ENCODE peak calls at places on chromosomes 5 and 9, in four cellular contexts. F is fibroblast of lung, C is glutamatergic neuron, W is right atrium auricular region. O is an unnamed sample.

GRCh38 chr5:7392401-7393024 is 3.4 kb upstream of the ADCY2 start:
- DNase-seq in F (peak), C (no peak), W (no peak), O (peak)

GRCh38 chr9:107739601-107740082 is 250.1 kb upstream of the KLF4 start:
- DNase-seq in F (peak), C (no peak), W (peak), O (no peak)

GRCh38 chr9:123441769-123442168 is 85.8 kb downstream of the CRB2 start:
- DNase-seq in F (no peak), C (no peak), W (no peak), O (no peak)

GRCh38 chr5:139885172-139885856 is 89.7 kb downstream of the PSD2 start:
- DNase-seq in F (no peak), C (no peak), W (no peak), O (no peak)

GRCh38 chr9:129177443-129177790 is 644 bp downstream of the IER5L start:
- DNase-seq in F (no peak), C (no peak), W (no peak), O (no peak)

GRCh38 chr9:3741729-3742128 is 215.9 kb upstream of the RFX3 start:
- DNase-seq in F (no peak), C (no peak), W (no peak), O (no peak)

GRCh38 chr5:149464796-149465489 is 85.9 kb upstream of the IL17B start:
- DNase-seq in F (peak), C (no peak), W (no peak), O (no peak)

GRCh38 chr5:142152383-142152730 is 43.8 kb downstream of the NDFIP1 start:
- DNase-seq in F (peak), C (no peak), W (no peak), O (peak)

GRCh38 chr9:7756088-7756487 is 43.5 kb downstream of the DMAC1 start:
- DNase-seq in F (no peak), C (no peak), W (no peak), O (no peak)

GRCh38 chr5:127001621-127002296 is 28.6 kb downstream of the MARCHF3 start:
- DNase-seq in F (peak), C (no peak), W (no peak), O (no peak)

GRCh38 chr9:37911271-37911681 is 7.3 kb upstream of the SLC25A51 start:
- DNase-seq in F (peak), C (no peak), W (no peak), O (no peak)

GRCh38 chr5:135437796-135438560 is 9.2 kb downstream of the DCANP1 start:
- DNase-seq in F (peak), C (no peak), W (no peak), O (peak)

GRCh38 chr9:96719538-96720315 is 58.2 kb downstream of the ZNF510 start:
- DNase-seq in F (no peak), C (no peak), W (no peak), O (no peak)

GRCh38 chr9:134966270-134966669 is 48.6 kb upstream of the FCN1 start:
- DNase-seq in F (no peak), C (no peak), W (no peak), O (peak)

GRCh38 chr5:94893404-94894145 is 275.1 kb downstream of the SLF1 start:
- DNase-seq in F (peak), C (no peak), W (no peak), O (no peak)

GRCh38 chr5:74020488-74020887 is 394.5 kb downstream of the ARHGEF28 start:
- DNase-seq in F (no peak), C (no peak), W (no peak), O (no peak)

GRCh38 chr5:156361451-156362109 is 34.6 kb downstream of the SGCD start:
- DNase-seq in F (peak), C (no peak), W (no peak), O (no peak)

GRCh38 chr9:138097501-138097991 is 220.0 kb downstream of the CACNA1B start:
- DNase-seq in F (no peak), C (no peak), W (no peak), O (peak)

GRCh38 chr5:123807177-123807900 is 295.4 kb downstream of the CSNK1G3 start:
- DNase-seq in F (no peak), C (no peak), W (no peak), O (no peak)

GRCh38 chr9:127567119-127567897 is 44.8 kb upstream of the STXBP1 start:
- DNase-seq in F (no peak), C (peak), W (peak), O (peak)

GRCh38 chr9:137446851-137447471 is 5.8 kb upstream of the ENTPD8 start:
- DNase-seq in F (no peak), C (peak), W (no peak), O (no peak)

GRCh38 chr9:2424564-2425153 is 196.9 kb upstream of the VLDLR start:
- DNase-seq in F (peak), C (no peak), W (no peak), O (no peak)

GRCh38 chr5:126519637-126520592 is 75.1 kb downstream of the ALDH7A1 start:
- DNase-seq in F (peak), C (no peak), W (peak), O (no peak)

GRCh38 chr5:79285833-79286232 is 49.9 kb downstream of the JMY start:
- DNase-seq in F (no peak), C (no peak), W (no peak), O (no peak)

GRCh38 chr9:16207161-16207560 is 654.3 kb downstream of the CCDC171 start:
- DNase-seq in F (peak), C (peak), W (peak), O (no peak)

GRCh38 chr5:178104492-178104891 is 8.8 kb upstream of the N4BP3 start:
- DNase-seq in F (no peak), C (no peak), W (no peak), O (no peak)

GRCh38 chr5:147880461-147880860 is 1.9 kb downstream of the SCGB3A2 start:
- DNase-seq in F (no peak), C (no peak), W (no peak), O (no peak)

GRCh38 chr5:108418172-108418571 is 36.3 kb upstream of the FBXL17 start:
- DNase-seq in F (no peak), C (no peak), W (no peak), O (no peak)

GRCh38 chr5:154038241-154038603 is 488 bp downstream of the FAM114A2 start:
- DNase-seq in F (no peak), C (no peak), W (no peak), O (no peak)

GRCh38 chr5:16869821-16870796 is 66.0 kb downstream of the MYO10 start:
- DNase-seq in F (no peak), C (no peak), W (no peak), O (no peak)

GRCh38 chr9:101536351-101536750 is 2.7 kb downstream of the RNF20 start:
- DNase-seq in F (peak), C (no peak), W (no peak), O (no peak)

GRCh38 chr9:137303893-137304382 is 1.9 kb upstream of the NRARP start:
- DNase-seq in F (no peak), C (no peak), W (no peak), O (peak)

GRCh38 chr5:80407735-80408474 is at the start of gene ZFYVE16:
- DNase-seq in F (peak), C (peak), W (peak), O (peak)
- TF ChIP-seq CTCF in F (peak), C (peak), W (peak), O (peak)

DNA sequence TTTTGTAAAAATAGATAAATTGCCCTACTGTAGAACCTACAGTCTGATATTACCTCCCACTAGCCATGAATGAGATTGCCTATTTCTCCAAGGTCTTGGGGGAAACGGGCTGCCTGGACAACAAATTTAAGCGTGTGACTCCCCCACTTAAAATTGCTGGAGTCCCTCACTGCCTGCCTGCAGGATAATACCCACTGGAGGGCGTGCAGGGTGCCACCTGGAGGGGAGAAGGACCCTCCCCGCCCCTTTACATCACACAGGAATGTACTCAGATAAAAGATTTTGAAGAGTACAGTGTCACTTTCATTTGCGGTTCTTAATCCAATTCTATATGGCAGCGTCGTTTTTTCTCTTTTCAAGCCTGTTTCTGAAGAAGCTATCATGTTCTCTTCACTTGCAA is 6.2 kb upstream of the TRIM7 start:
- DNase-seq in F (no peak), C (no peak), W (no peak), O (peak)
- TF ChIP-seq CTCF in F (no peak), C (no peak), W (peak), O (peak)

GRCh38 chr9:124868511-124869465 is 6.9 kb downstream of the ARPC5L start:
- DNase-seq in F (peak), C (peak), W (peak), O (peak)
- TF ChIP-seq CTCF in F (no peak), C (no peak), W (no peak), O (peak)

GRCh38 chr5:143154495-143155375 is 248.8 kb downstream of the NR3C1 start:
- DNase-seq in F (peak), C (no peak), W (no peak), O (peak)

GRCh38 chr5:143155445-143155844 is 248.0 kb downstream of the NR3C1 start:
- DNase-seq in F (no peak), C (no peak), W (no peak), O (no peak)

GRCh38 chr5:143153332-143154119 is 250.0 kb downstream of the NR3C1 start:
- DNase-seq in F (peak), C (no peak), W (peak), O (no peak)

GRCh38 chr5:143152445-143152844 is 251.0 kb downstream of the NR3C1 start:
- DNase-seq in F (no peak), C (no peak), W (no peak), O (no peak)

GRCh38 chr5:143156556-143156955 is 246.9 kb downstream of the NR3C1 start:
- DNase-seq in F (no peak), C (no peak), W (no peak), O (no peak)
- TF ChIP-seq CTCF in F (no peak), C (no peak), W (no peak), O (no peak)

DNA sequence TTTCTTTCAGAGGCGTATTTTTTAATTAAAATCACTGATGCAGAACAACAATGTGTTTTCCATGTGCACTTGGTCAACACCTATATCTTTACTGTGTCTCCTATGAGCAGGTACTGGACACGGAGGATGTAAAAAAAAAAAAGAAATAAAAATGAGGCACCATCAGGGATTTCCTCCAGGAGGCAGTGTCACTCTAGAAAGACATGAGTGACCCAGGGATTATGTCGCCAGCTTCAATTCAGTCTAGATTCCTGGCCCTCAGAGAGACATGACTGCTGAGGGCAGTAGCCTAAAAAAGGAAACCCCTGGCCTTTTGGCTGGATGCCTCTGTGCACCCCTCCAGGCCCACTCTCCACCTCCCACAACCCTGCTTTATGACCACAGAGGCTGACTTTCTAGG is 18.3 kb upstream of the IL33 start:
- DNase-seq in F (peak), C (no peak), W (no peak), O (peak)
- TF ChIP-seq CTCF in F (peak), C (no peak), W (peak), O (peak)

DNA sequence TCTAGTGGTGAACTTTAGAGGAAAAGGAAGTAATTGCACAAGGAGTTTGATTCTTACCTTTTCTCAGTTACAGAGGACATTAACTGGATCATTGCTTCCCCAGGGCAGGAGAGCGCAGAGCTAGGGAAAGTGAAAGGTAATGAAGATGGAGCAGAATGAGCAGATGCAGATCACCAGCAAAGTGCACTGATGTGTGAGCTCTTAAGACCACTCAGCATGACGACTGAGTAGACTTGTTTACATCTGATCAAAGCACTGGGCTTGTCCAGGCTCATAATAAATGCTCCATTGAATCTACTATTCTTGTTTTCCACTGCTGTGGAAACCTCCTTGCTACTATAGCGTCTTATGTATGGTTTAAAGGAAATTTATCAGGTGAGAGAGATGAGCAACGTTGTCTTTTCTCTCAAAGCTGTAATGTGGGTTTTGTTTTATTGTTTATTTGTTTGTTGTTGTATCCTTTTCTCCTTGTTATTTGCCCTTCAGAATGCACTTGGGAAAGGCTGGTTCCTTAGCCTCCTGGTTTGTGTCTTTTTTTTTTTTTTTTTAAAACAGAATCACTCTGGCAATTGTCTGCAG is 25.3 kb downstream of the SLC22A5 start:
- DNase-seq in F (no peak), C (no peak), W (no peak), O (peak)
- TF ChIP-seq CTCF in F (no peak), C (no peak), W (no peak), O (no peak)

GRCh38 chr5:163489745-163490075 is 15.7 kb upstream of the MAT2B start:
- DNase-seq in F (no peak), C (no peak), W (no peak), O (no peak)

DNA sequence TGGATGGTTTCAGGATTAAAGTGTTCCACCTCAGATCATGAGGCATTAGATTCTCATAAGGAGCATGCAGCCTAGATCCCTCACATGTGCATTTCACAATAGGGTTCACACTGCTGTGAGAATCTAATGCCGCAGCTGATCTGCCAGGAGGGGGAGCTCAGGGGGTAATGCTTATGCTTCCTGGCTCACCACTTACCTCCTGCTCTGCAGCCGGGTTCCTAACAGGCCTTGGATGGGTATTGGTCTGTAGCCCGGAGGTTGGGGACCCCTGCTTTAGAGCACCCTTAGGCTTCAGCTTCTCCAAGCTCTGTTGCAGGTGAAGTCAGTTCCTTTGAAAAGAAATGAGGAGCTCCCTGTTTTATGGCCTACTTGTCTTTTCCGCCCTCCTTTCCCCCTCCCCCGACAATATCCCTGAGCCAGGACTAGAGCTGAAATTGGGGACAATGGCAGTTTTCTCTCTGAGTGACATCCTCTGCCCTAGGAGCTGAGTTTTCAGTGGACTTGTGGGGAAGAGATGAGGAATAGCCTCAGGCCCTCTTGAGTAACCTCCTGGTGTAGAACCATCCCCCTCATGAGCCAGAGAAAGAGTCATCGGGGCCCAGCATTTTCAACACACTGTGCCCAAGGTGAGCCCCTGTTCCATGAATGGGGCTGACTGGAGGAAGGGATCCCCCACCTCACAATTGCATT is 16.2 kb upstream of the MAT2B start:
- DNase-seq in F (peak), C (peak), W (no peak), O (peak)
- TF ChIP-seq CTCF in F (no peak), C (no peak), W (no peak), O (peak)

GRCh38 chr5:145449794-145450193 is 385.3 kb downstream of the PRELID2 start:
- DNase-seq in F (no peak), C (no peak), W (no peak), O (no peak)
- TF ChIP-seq CTCF in F (peak), C (no peak), W (no peak), O (no peak)

DNA sequence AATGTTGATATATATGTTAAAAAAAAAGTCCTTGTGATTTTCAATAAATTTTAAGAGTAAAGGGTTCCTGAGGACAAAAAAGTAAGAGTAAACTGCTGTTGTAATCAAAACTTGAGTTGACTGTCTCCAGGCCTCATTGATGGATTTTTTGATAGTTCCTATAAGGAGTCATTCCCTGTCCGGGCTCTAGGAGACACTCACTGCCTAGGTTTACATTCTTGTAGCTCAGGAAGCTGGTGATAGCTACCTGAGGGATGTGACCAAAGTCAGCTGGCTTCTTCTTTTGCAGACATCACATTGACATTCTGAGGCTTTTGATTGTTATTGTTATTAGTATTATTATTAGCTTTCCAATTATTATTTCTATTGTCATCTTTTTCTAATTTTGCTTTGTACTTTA is 116.5 kb upstream of the FBXL7 start:
- DNase-seq in F (peak), C (no peak), W (no peak), O (peak)
- TF ChIP-seq CTCF in F (peak), C (no peak), W (peak), O (peak)

O was measured in endodermal cell.